ENCODE peak calls at places on chromosomes 3 and 15, in five cellular contexts. One of them, this sample, is unnamed.

GRCh38 chr15:33831646-33832045 is 136.7 kb upstream of the CHRM5 start:
- DNase-seq in brain microvascular endothelial cell: no peak
- DNase-seq in right atrium auricular region: no peak
- DNase-seq in heart left ventricle: no peak
- DNase-seq in A549: no peak
- DNase-seq in this sample: no peak

GRCh38 chr3:89578253-89578529 is 470.8 kb downstream of the EPHA3 start:
- DNase-seq in brain microvascular endothelial cell: no peak
- DNase-seq in right atrium auricular region: no peak
- DNase-seq in heart left ventricle: no peak
- DNase-seq in A549: no peak
- DNase-seq in this sample: no peak

GRCh38 chr15:82810061-82810862 is 834 bp downstream of the WHAMM start:
- DNase-seq in brain microvascular endothelial cell: no peak
- DNase-seq in right atrium auricular region: no peak
- DNase-seq in heart left ventricle: peak; percentile 35
- DNase-seq in A549: no peak
- DNase-seq in this sample: peak; percentile 82

GRCh38 chr3:32434206-32434605 is 42.6 kb downstream of the CMTM7 start:
- DNase-seq in brain microvascular endothelial cell: no peak
- DNase-seq in right atrium auricular region: peak; percentile 54
- DNase-seq in heart left ventricle: no peak
- DNase-seq in A549: no peak
- DNase-seq in this sample: no peak

GRCh38 chr3:74079961-74080562 is 455.3 kb upstream of the PDZRN3 start:
- DNase-seq in brain microvascular endothelial cell: no peak
- DNase-seq in right atrium auricular region: no peak
- DNase-seq in heart left ventricle: no peak
- DNase-seq in A549: no peak
- DNase-seq in this sample: peak; percentile 38

GRCh38 chr15:98904466-98905048 is 103.0 kb downstream of the PGPEP1L start:
- DNase-seq in brain microvascular endothelial cell: peak; percentile 65
- DNase-seq in right atrium auricular region: no peak
- DNase-seq in heart left ventricle: no peak
- DNase-seq in A549: peak; percentile 89
- DNase-seq in this sample: peak; percentile 77

GRCh38 chr15:101266787-101267186 is 10.5 kb downstream of the SELENOS start:
- DNase-seq in brain microvascular endothelial cell: no peak
- DNase-seq in right atrium auricular region: no peak
- DNase-seq in heart left ventricle: no peak
- DNase-seq in A549: no peak
- DNase-seq in this sample: no peak

GRCh38 chr3:160707187-160707789 is 30.3 kb downstream of the ARL14 start:
- DNase-seq in brain microvascular endothelial cell: peak; percentile 48
- DNase-seq in right atrium auricular region: no peak
- DNase-seq in heart left ventricle: peak; percentile 43
- DNase-seq in A549: peak; percentile 23
- DNase-seq in this sample: peak; percentile 81

GRCh38 chr3:72855001-72855400 is 6.8 kb upstream of the SHQ1 start:
- DNase-seq in brain microvascular endothelial cell: no peak
- DNase-seq in right atrium auricular region: no peak
- DNase-seq in heart left ventricle: no peak
- DNase-seq in A549: no peak
- DNase-seq in this sample: no peak

GRCh38 chr3:127212711-127213110 is 19.8 kb downstream of the PRR23E start:
- DNase-seq in brain microvascular endothelial cell: no peak
- DNase-seq in right atrium auricular region: no peak
- DNase-seq in heart left ventricle: no peak
- DNase-seq in A549: no peak
- DNase-seq in this sample: no peak

GRCh38 chr3:106030620-106030945 is 161.8 kb upstream of the CBLB start:
- DNase-seq in brain microvascular endothelial cell: no peak
- DNase-seq in right atrium auricular region: no peak
- DNase-seq in heart left ventricle: no peak
- DNase-seq in A549: no peak
- DNase-seq in this sample: peak; percentile 68

GRCh38 chr3:72164635-72164978 is 379.7 kb upstream of the PROK2 start:
- DNase-seq in brain microvascular endothelial cell: no peak
- DNase-seq in right atrium auricular region: no peak
- DNase-seq in heart left ventricle: no peak
- DNase-seq in A549: no peak
- DNase-seq in this sample: no peak

GRCh38 chr15:74799843-74800558 is 12.6 kb upstream of the LMAN1L start:
- DNase-seq in brain microvascular endothelial cell: peak; percentile 46
- DNase-seq in right atrium auricular region: peak; percentile 83
- DNase-seq in heart left ventricle: peak; percentile 79
- DNase-seq in A549: peak; percentile 95
- DNase-seq in this sample: peak; percentile 57

GRCh38 chr15:72970965-72971746 is 81.1 kb upstream of the NEO1 start:
- DNase-seq in brain microvascular endothelial cell: peak; percentile 25
- DNase-seq in right atrium auricular region: no peak
- DNase-seq in heart left ventricle: no peak
- DNase-seq in A549: no peak
- DNase-seq in this sample: peak; percentile 49

GRCh38 chr3:9745521-9745920 is 4.2 kb upstream of the OGG1 start:
- DNase-seq in brain microvascular endothelial cell: no peak
- DNase-seq in right atrium auricular region: no peak
- DNase-seq in heart left ventricle: no peak
- DNase-seq in A549: no peak
- DNase-seq in this sample: no peak

GRCh38 chr3:126452213-126452612 is 23.5 kb downstream of the ZXDC start:
- DNase-seq in brain microvascular endothelial cell: no peak
- DNase-seq in right atrium auricular region: no peak
- DNase-seq in heart left ventricle: no peak
- DNase-seq in A549: no peak
- DNase-seq in this sample: no peak

GRCh38 chr3:72892870-72893269 is 5.0 kb downstream of the GXYLT2 start:
- DNase-seq in brain microvascular endothelial cell: no peak
- DNase-seq in right atrium auricular region: no peak
- DNase-seq in heart left ventricle: no peak
- DNase-seq in A549: no peak
- DNase-seq in this sample: peak; percentile 30

GRCh38 chr3:13704174-13704573 is 155.2 kb downstream of the FBLN2 start:
- DNase-seq in brain microvascular endothelial cell: no peak
- DNase-seq in right atrium auricular region: no peak
- DNase-seq in heart left ventricle: no peak
- DNase-seq in A549: no peak
- DNase-seq in this sample: no peak

GRCh38 chr3:137174514-137174913 is 216.7 kb downstream of the IL20RB start:
- DNase-seq in brain microvascular endothelial cell: no peak
- DNase-seq in right atrium auricular region: no peak
- DNase-seq in heart left ventricle: no peak
- DNase-seq in A549: no peak
- DNase-seq in this sample: no peak

GRCh38 chr3:113212845-113213375 is 1.6 kb downstream of the BOC start:
- DNase-seq in brain microvascular endothelial cell: no peak
- DNase-seq in right atrium auricular region: no peak
- DNase-seq in heart left ventricle: no peak
- DNase-seq in A549: no peak
- DNase-seq in this sample: no peak
- H3K4me3 ChIP-seq in brain microvascular endothelial cell: peak overlapping the region; percentile 81
- H3K4me3 ChIP-seq in right atrium auricular region: peak overlapping the region; percentile 70
- H3K4me3 ChIP-seq in heart left ventricle: peak overlapping the region; percentile 63
- H3K4me3 ChIP-seq in A549: peak overlapping the region; percentile 66
- H3K4me3 ChIP-seq in this sample: peak overlapping the region; percentile 70

GRCh38 chr3:48826451-48826850 is 21.2 kb downstream of the PRKAR2A start:
- DNase-seq in brain microvascular endothelial cell: peak; percentile 96
- DNase-seq in right atrium auricular region: no peak
- DNase-seq in heart left ventricle: no peak
- DNase-seq in A549: no peak
- DNase-seq in this sample: peak; percentile 95
- H3K4me3 ChIP-seq in brain microvascular endothelial cell: no peak overlapping the region
- H3K4me3 ChIP-seq in right atrium auricular region: no peak overlapping the region
- H3K4me3 ChIP-seq in heart left ventricle: no peak overlapping the region
- H3K4me3 ChIP-seq in A549: no peak overlapping the region
- H3K4me3 ChIP-seq in this sample: no peak overlapping the region

DNA sequence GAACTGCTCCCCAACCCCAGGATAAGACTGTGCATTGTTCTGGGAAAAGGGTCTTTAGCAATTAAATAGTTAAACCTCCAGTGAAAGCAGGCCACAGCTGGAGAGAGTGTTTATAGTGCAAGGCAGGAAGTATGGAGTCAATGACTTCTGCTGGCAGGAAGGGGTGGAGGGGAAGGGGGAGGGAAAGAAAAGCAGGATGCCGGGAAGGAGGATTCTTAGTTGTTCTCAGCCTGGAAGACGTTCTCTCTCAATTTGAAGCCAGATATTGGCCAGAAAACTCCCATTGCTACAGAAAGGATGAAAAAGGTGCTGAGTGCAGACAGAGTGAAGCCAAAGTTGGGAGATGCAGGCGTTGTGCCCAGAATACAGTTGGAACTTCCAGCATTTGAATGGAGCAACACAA is 35.7 kb upstream of the ACTL6A start:
- DNase-seq in brain microvascular endothelial cell: peak; percentile 51
- DNase-seq in right atrium auricular region: peak; percentile 71
- DNase-seq in heart left ventricle: peak; percentile 71
- DNase-seq in A549: no peak
- DNase-seq in this sample: peak; percentile 90
- H3K4me3 ChIP-seq in brain microvascular endothelial cell: peak overlapping the region; percentile 15
- H3K4me3 ChIP-seq in right atrium auricular region: peak overlapping the region; percentile 9
- H3K4me3 ChIP-seq in heart left ventricle: no peak overlapping the region
- H3K4me3 ChIP-seq in A549: no peak overlapping the region
- H3K4me3 ChIP-seq in this sample: peak overlapping the region; percentile 39

GRCh38 chr3:98555025-98555379 is 23.2 kb downstream of the GPR15 start:
- DNase-seq in brain microvascular endothelial cell: no peak
- DNase-seq in right atrium auricular region: no peak
- DNase-seq in heart left ventricle: no peak
- DNase-seq in A549: no peak
- DNase-seq in this sample: no peak

GRCh38 chr3:98556164-98557130 is 24.7 kb downstream of the GPR15 start:
- DNase-seq in brain microvascular endothelial cell: peak; percentile 36
- DNase-seq in right atrium auricular region: no peak
- DNase-seq in heart left ventricle: no peak
- DNase-seq in A549: no peak
- DNase-seq in this sample: no peak

GRCh38 chr3:98553021-98553563 is 21.3 kb downstream of the GPR15 start:
- DNase-seq in brain microvascular endothelial cell: no peak
- DNase-seq in right atrium auricular region: no peak
- DNase-seq in heart left ventricle: no peak
- DNase-seq in A549: no peak
- DNase-seq in this sample: no peak

GRCh38 chr3:98553751-98554150 is 22.0 kb downstream of the GPR15 start:
- DNase-seq in brain microvascular endothelial cell: no peak
- DNase-seq in right atrium auricular region: no peak
- DNase-seq in heart left ventricle: no peak
- DNase-seq in A549: no peak
- DNase-seq in this sample: no peak

GRCh38 chr3:98554580-98554979 is 22.8 kb downstream of the GPR15 start:
- DNase-seq in brain microvascular endothelial cell: no peak
- DNase-seq in right atrium auricular region: no peak
- DNase-seq in heart left ventricle: no peak
- DNase-seq in A549: no peak
- DNase-seq in this sample: no peak
- H3K4me3 ChIP-seq in brain microvascular endothelial cell: no peak overlapping the region
- H3K4me3 ChIP-seq in right atrium auricular region: no peak overlapping the region
- H3K4me3 ChIP-seq in heart left ventricle: no peak overlapping the region
- H3K4me3 ChIP-seq in A549: no peak overlapping the region
- H3K4me3 ChIP-seq in this sample: no peak overlapping the region